ENCODE peak calls at places on chromosome 9, in five cellular contexts. R is substantia nigra, K is anterior cingulate cortex, O is ovary, I is T-helper 17 cell. V is an unnamed sample.

GRCh38 chr9:132832171-132832570 is 45.9 kb downstream of the AK8 start:
- DNase-seq in R (no peak), K (no peak), O (no peak), I (no peak), V (no peak)

GRCh38 chr9:32551491-32552049 is 557 bp upstream of the SMIM27 start:
- DNase-seq in R (peak), K (peak), O (peak), I (peak), V (peak)

GRCh38 chr9:73133921-73134407 is 17.7 kb upstream of the ANXA1 start:
- DNase-seq in R (no peak), K (no peak), O (no peak), I (no peak), V (no peak)

GRCh38 chr9:133769511-133770075 is 31.4 kb upstream of the SARDH start:
- DNase-seq in R (no peak), K (no peak), O (peak), I (peak), V (no peak)

GRCh38 chr9:8571648-8572047 is 772.1 kb upstream of the DMAC1 start:
- DNase-seq in R (no peak), K (no peak), O (no peak), I (no peak), V (no peak)

GRCh38 chr9:16928179-16928945 is 57.9 kb upstream of the BNC2 start:
- DNase-seq in R (no peak), K (no peak), O (no peak), I (no peak), V (no peak)

GRCh38 chr9:35051069-35051967 is 21.1 kb downstream of the VCP start:
- DNase-seq in R (peak), K (no peak), O (peak), I (peak), V (peak)

GRCh38 chr9:109270441-109270840 is 50.4 kb downstream of the EPB41L4B start:
- DNase-seq in R (no peak), K (no peak), O (no peak), I (no peak), V (no peak)

GRCh38 chr9:111661802-111662491 is 542 bp downstream of the GNG10 start:
- DNase-seq in R (peak), K (peak), O (peak), I (peak), V (peak)

GRCh38 chr9:132989014-132989310 is 10.5 kb downstream of the GFI1B start:
- DNase-seq in R (no peak), K (no peak), O (no peak), I (no peak), V (no peak)